ENCODE peak calls at places on chromosomes 5 and 9, in five cellular contexts. X is A549; D is effector memory CD8-positive, alpha-beta T cell; G is omental fat pad; M is T-helper 1 cell. S is an unnamed sample.

GRCh38 chr5:143148461-143149170 is 254.9 kb downstream of the NR3C1 start:
- DNase-seq in X (no peak), D (no peak), G (no peak), M (no peak), S (peak)

GRCh38 chr9:108478871-108479332 is 376.9 kb downstream of the ACTL7B start:
- DNase-seq in X (peak), D (no peak), G (no peak), M (no peak), S (peak)

GRCh38 chr5:111984044-111984443 is 227.1 kb upstream of the NREP start:
- DNase-seq in X (no peak), D (no peak), G (no peak), M (no peak), S (peak)

GRCh38 chr9:124342946-124343485 is 72.2 kb downstream of the PSMB7 start:
- DNase-seq in X (peak), D (no peak), G (peak), M (no peak), S (peak)

GRCh38 chr9:77455312-77455927 is 192.7 kb downstream of the GNA14 start:
- DNase-seq in X (peak), D (peak), G (no peak), M (no peak), S (peak)

GRCh38 chr5:133489632-133490031 is 122.7 kb downstream of the FSTL4 start:
- DNase-seq in X (no peak), D (no peak), G (no peak), M (no peak), S (no peak)

GRCh38 chr5:173326501-173326960 is 1.7 kb downstream of the STC2 start:
- DNase-seq in X (no peak), D (no peak), G (no peak), M (no peak), S (peak)

GRCh38 chr9:32918628-32919027 is 82.8 kb downstream of the APTX start:
- DNase-seq in X (no peak), D (no peak), G (no peak), M (no peak), S (no peak)

GRCh38 chr9:81737871-81738507 is 48.6 kb upstream of the TLE1 start:
- DNase-seq in X (peak), D (no peak), G (no peak), M (no peak), S (peak)

GRCh38 chr5:9456435-9457042 is 89.3 kb downstream of the SEMA5A start:
- DNase-seq in X (no peak), D (no peak), G (no peak), M (no peak), S (peak)

GRCh38 chr9:127970401-127971313 is 10.1 kb downstream of the EEIG1 start:
- DNase-seq in X (no peak), D (peak), G (no peak), M (peak), S (no peak)

GRCh38 chr9:3205421-3206095 is 320.2 kb downstream of the RFX3 start:
- DNase-seq in X (no peak), D (no peak), G (no peak), M (no peak), S (no peak)

GRCh38 chr9:93815135-93815534 is 140.0 kb downstream of the BARX1 start:
- DNase-seq in X (no peak), D (no peak), G (no peak), M (no peak), S (no peak)

GRCh38 chr5:147507480-147508126 is 2.3 kb downstream of the DPYSL3 start:
- DNase-seq in X (no peak), D (no peak), G (no peak), M (no peak), S (peak)

GRCh38 chr5:136212252-136212721 is 19.3 kb upstream of the SMIM32 start:
- DNase-seq in X (peak), D (peak), G (peak), M (no peak), S (peak)

GRCh38 chr5:53303105-53303504 is 177.3 kb upstream of the FST start:
- DNase-seq in X (no peak), D (no peak), G (no peak), M (no peak), S (peak)

GRCh38 chr5:172864747-172865146 is 30.7 kb downstream of the ERGIC1 start:
- DNase-seq in X (no peak), D (no peak), G (no peak), M (no peak), S (no peak)

GRCh38 chr5:94174748-94175411 is 433.5 kb upstream of the POU5F2 start:
- DNase-seq in X (no peak), D (no peak), G (no peak), M (no peak), S (peak)

GRCh38 chr9:77659926-77660325 is 11.8 kb upstream of the GNA14 start:
- DNase-seq in X (no peak), D (no peak), G (no peak), M (no peak), S (no peak)

GRCh38 chr9:73200694-73201432 is 49.2 kb downstream of the ANXA1 start:
- DNase-seq in X (no peak), D (no peak), G (no peak), M (no peak), S (no peak)

GRCh38 chr9:94945191-94946144 is 219.0 kb downstream of the AOPEP start:
- DNase-seq in X (peak), D (no peak), G (peak), M (no peak), S (peak)

GRCh38 chr9:84151236-84151635 is 170.6 kb downstream of the RMI1 start:
- DNase-seq in X (no peak), D (no peak), G (no peak), M (no peak), S (no peak)

S was measured in Daoy.